ENCODE peak calls at places on chromosome 2, in five cellular contexts. M, K, J, N and F are unnamed samples.

GRCh38 chr2:135960598-135961551 is 24.6 kb downstream of the DARS1 start:
- DNase-seq in M (no peak), K (no peak), J (no peak), N (peak; percentile 51), F (no peak)

GRCh38 chr2:191225126-191225525 is 20.1 kb upstream of the MYO1B start:
- DNase-seq in M (no peak), K (no peak), J (no peak), N (no peak), F (no peak)

GRCh38 chr2:240836781-240837467 is 16.9 kb upstream of the KIF1A start:
- DNase-seq in M (peak; percentile 70), K (no peak), J (no peak), N (peak; percentile 60), F (no peak)

GRCh38 chr2:110858135-110858737 is 125.9 kb downstream of the ACOXL start:
- DNase-seq in M (no peak), K (peak; percentile 40), J (no peak), N (no peak), F (no peak)

GRCh38 chr2:122390406-122390805 is 635.0 kb downstream of the TSN start:
- DNase-seq in M (no peak), K (no peak), J (no peak), N (peak; percentile 14), F (no peak)

GRCh38 chr2:148209598-148209997 is 188.7 kb downstream of the MBD5 start:
- DNase-seq in M (no peak), K (no peak), J (no peak), N (peak; percentile 2), F (no peak)

GRCh38 chr2:96638144-96639121 is at the start of gene KANSL3:
- DNase-seq in M (peak; percentile 92), K (peak; percentile 62), J (peak; percentile 92), N (peak; percentile 96), F (peak; percentile 91)

GRCh38 chr2:85648619-85649018 is 19.4 kb downstream of the SFTPB start:
- DNase-seq in M (no peak), K (no peak), J (no peak), N (peak; percentile 74), F (no peak)

GRCh38 chr2:28447943-28448737 is 47.7 kb upstream of the PLB1 start:
- DNase-seq in M (no peak), K (no peak), J (no peak), N (peak; percentile 95), F (no peak)

GRCh38 chr2:98771771-98772521 is 41.0 kb upstream of the MGAT4A start:
- DNase-seq in M (no peak), K (no peak), J (no peak), N (peak; percentile 72), F (no peak)

GRCh38 chr2:221262651-221263050 is 309.5 kb downstream of the EPHA4 start:
- DNase-seq in M (no peak), K (no peak), J (no peak), N (no peak), F (no peak)